ENCODE peak calls at places on chromosomes 2 and 18, in seven cellular contexts. J, F, T, G, I, B and K are unnamed samples.
A peak's percentile ranks its signal among the peaks of the same experiment; 100 is the strongest.

GRCh38 chr2:231193216-231193615 is 5.2 kb upstream of the ARMC9 start:
- DNase-seq in G (no peak), T (no peak), B (no peak), J (no peak), F (no peak), I (no peak), K (peak; percentile 61)

GRCh38 chr2:196112408-196113039 is 43.9 kb upstream of the DNAH7 start:
- DNase-seq in J (no peak), G (peak; percentile 88), I (peak; percentile 74), B (no peak), T (no peak), F (no peak), K (peak; percentile 81)

GRCh38 chr2:99936065-99936464 is 206.3 kb downstream of the AFF3 start:
- DNase-seq in F (no peak), T (peak; percentile 15), I (no peak), G (no peak), B (no peak), J (no peak), K (no peak)

GRCh38 chr2:225233234-225233633 is 166.3 kb upstream of the NYAP2 start:
- DNase-seq in F (no peak), J (no peak), I (no peak), B (no peak), G (peak; percentile 18), T (no peak), K (peak; percentile 28)

GRCh38 chr18:4510709-4511108 is 55.6 kb upstream of the DLGAP1 start:
- DNase-seq in I (no peak), G (peak; percentile 6), B (peak; percentile 57), F (no peak), T (no peak), J (no peak), K (no peak)

GRCh38 chr2:28152585-28153284 is 239.9 kb upstream of the FOSL2 start:
- DNase-seq in T (no peak), G (peak; percentile 84), B (no peak), F (no peak), J (no peak), I (peak; percentile 77), K (peak; percentile 45)

GRCh38 chr2:119383410-119384140 is 16.8 kb downstream of the DBI start:
- DNase-seq in B (no peak), T (peak; percentile 93), G (no peak), J (no peak), I (no peak), F (no peak), K (no peak)

GRCh38 chr2:113164234-113164929 is 9.4 kb upstream of the PSD4 start:
- DNase-seq in F (no peak), T (no peak), G (no peak), J (no peak), I (no peak), B (no peak), K (no peak)

GRCh38 chr2:96241227-96241626 is 24.6 kb downstream of the TMEM127 start:
- DNase-seq in B (no peak), J (no peak), T (no peak), F (no peak), I (no peak), G (no peak), K (no peak)

GRCh38 chr2:11508279-11508678 is 25.6 kb upstream of the GREB1 start:
- DNase-seq in B (no peak), G (no peak), T (no peak), F (no peak), I (no peak), J (no peak), K (no peak)

GRCh38 chr18:65907281-65907680 is 156.5 kb downstream of the CDH7 start:
- DNase-seq in I (peak; percentile 38), J (no peak), B (no peak), G (no peak), F (no peak), T (no peak), K (no peak)

GRCh38 chr2:222753251-222753824 is 81.9 kb downstream of the MOGAT1 start:
- DNase-seq in B (no peak), I (peak; percentile 82), F (peak; percentile 93), J (no peak), T (peak; percentile 83), G (peak; percentile 71), K (peak; percentile 82)

GRCh38 chr2:44620189-44620990 is 258.6 kb downstream of the CAMKMT start:
- DNase-seq in J (no peak), B (no peak), F (peak; percentile 17), I (no peak), G (no peak), T (peak; percentile 44), K (no peak)

GRCh38 chr2:233814063-233814435 is 35.9 kb downstream of the MROH2A start:
- DNase-seq in G (no peak), F (no peak), I (no peak), T (peak; percentile 34), J (no peak), B (no peak), K (peak; percentile 5)

GRCh38 chr2:159828736-159829135 is 30.7 kb upstream of the CD302 start:
- DNase-seq in J (no peak), F (no peak), T (no peak), I (no peak), B (no peak), G (no peak), K (no peak)

GRCh38 chr2:126700677-126701076 is 44.7 kb downstream of the GYPC start:
- DNase-seq in B (peak; percentile 49), T (no peak), F (no peak), J (no peak), G (peak; percentile 16), I (no peak), K (peak; percentile 81)

GRCh38 chr18:35451032-35451431 is 46.7 kb downstream of the INO80C start:
- DNase-seq in B (no peak), G (no peak), T (no peak), J (no peak), F (no peak), I (no peak), K (no peak)

GRCh38 chr18:12749136-12749535 is 46.3 kb downstream of the PSMG2 start:
- DNase-seq in J (no peak), G (no peak), T (no peak), B (no peak), F (no peak), I (no peak), K (no peak)

GRCh38 chr18:3579701-3580100 is 129.7 kb downstream of the TGIF1 start:
- DNase-seq in I (peak; percentile 77), F (no peak), T (no peak), B (no peak), G (peak; percentile 98), J (no peak), K (peak; percentile 97)

GRCh38 chr2:104443137-104443536 is 410.8 kb upstream of the POU3F3 start:
- DNase-seq in T (no peak), F (no peak), G (no peak), J (no peak), I (no peak), B (no peak), K (no peak)

GRCh38 chr2:144941743-144942488 is 422.0 kb upstream of the ZEB2 start:
- DNase-seq in I (no peak), B (no peak), J (no peak), T (no peak), F (no peak), G (no peak), K (no peak)

GRCh38 chr2:213152065-213152794 is 818 bp upstream of the IKZF2 start:
- DNase-seq in F (peak; percentile 28), J (no peak), B (peak; percentile 56), T (peak; percentile 65), G (peak; percentile 69), I (peak; percentile 81), K (peak; percentile 77)

GRCh38 chr2:72457801-72458516 is 310.3 kb upstream of the CYP26B1 start:
- DNase-seq in T (no peak), I (no peak), B (no peak), J (no peak), G (no peak), F (no peak), K (peak; percentile 54)

GRCh38 chr2:112884869-112885502 is 26.0 kb upstream of the IL37 start:
- DNase-seq in G (no peak), I (no peak), B (peak; percentile 66), J (no peak), T (no peak), F (peak; percentile 9), K (no peak)

GRCh38 chr2:117960231-117960630 is 53.6 kb downstream of the CCDC93 start:
- DNase-seq in J (no peak), T (no peak), B (no peak), G (peak; percentile 73), F (no peak), I (no peak), K (peak; percentile 50)

GRCh38 chr2:160794926-160795325 is 301.3 kb upstream of the RBMS1 start:
- DNase-seq in G (no peak), F (no peak), B (no peak), J (no peak), T (no peak), I (no peak), K (no peak)

GRCh38 chr2:190379249-190379964 is 28.7 kb upstream of the MFSD6 start:
- DNase-seq in B (peak; percentile 63), F (no peak), T (peak; percentile 10), G (peak; percentile 73), I (no peak), J (no peak), K (peak; percentile 57)

GRCh38 chr2:218368150-218368528 is 11.5 kb downstream of the CATIP start:
- DNase-seq in I (no peak), B (no peak), T (no peak), G (no peak), F (no peak), J (no peak), K (no peak)

GRCh38 chr2:112074506-112074905 is 19.4 kb downstream of the TMEM87B start:
- DNase-seq in G (peak; percentile 44), F (no peak), J (no peak), B (no peak), I (no peak), T (no peak), K (peak; percentile 40)

GRCh38 chr2:119407430-119408220 is 24.0 kb upstream of the TMEM37 start:
- DNase-seq in I (peak; percentile 79), B (peak; percentile 51), F (no peak), G (peak; percentile 21), J (no peak), T (peak; percentile 58), K (peak; percentile 58)

GRCh38 chr2:223590964-223591363 is 11.2 kb downstream of the SCG2 start:
- DNase-seq in G (peak; percentile 80), J (no peak), T (no peak), B (no peak), I (no peak), F (peak; percentile 63), K (peak; percentile 92)

GRCh38 chr2:151374426-151374825 is 17.0 kb downstream of the TNFAIP6 start:
- DNase-seq in B (peak; percentile 25), T (no peak), J (no peak), G (peak; percentile 91), F (no peak), I (peak; percentile 49), K (peak; percentile 91)

GRCh38 chr2:158676696-158677095 is 118.4 kb upstream of the DAPL1 start:
- DNase-seq in T (no peak), F (no peak), B (no peak), J (no peak), G (no peak), I (no peak), K (no peak)

GRCh38 chr2:128314026-128314347 is 4.7 kb downstream of the HS6ST1 start:
- DNase-seq in T (peak; percentile 44), G (no peak), J (no peak), I (no peak), B (no peak), F (no peak), K (no peak)

GRCh38 chr2:160427629-160428424 is 65.8 kb downstream of the RBMS1 start:
- DNase-seq in I (peak; percentile 68), J (no peak), G (peak; percentile 61), B (no peak), T (no peak), F (no peak), K (peak; percentile 87)

GRCh38 chr2:229212241-229212640 is 58.8 kb downstream of the PID1 start:
- DNase-seq in J (no peak), T (no peak), I (no peak), B (no peak), F (no peak), G (no peak), K (no peak)

GRCh38 chr2:223076573-223076972 is 24.6 kb downstream of the KCNE4 start:
- DNase-seq in G (peak; percentile 98), F (no peak), T (no peak), J (no peak), I (no peak), B (no peak), K (peak; percentile 47)

GRCh38 chr2:158664987-158665386 is 130.1 kb upstream of the DAPL1 start:
- DNase-seq in T (no peak), G (peak; percentile 53), B (no peak), F (no peak), I (no peak), J (no peak), K (peak; percentile 64)